ENCODE peak calls at places on chromosomes 16 and 17, in four cellular contexts. One of them, this sample, is unnamed.

GRCh38 chr16:2968368-2968737 is 795 bp upstream of the PAQR4 start:
- DNase-seq in osteocyte: no peak
- DNase-seq in glutamatergic neuron: peak; percentile 51
- DNase-seq in hepatocyte: no peak
- DNase-seq in this sample: no peak

GRCh38 chr16:70392606-70393005 is 45.9 kb downstream of the DDX19A start:
- DNase-seq in osteocyte: no peak
- DNase-seq in glutamatergic neuron: no peak
- DNase-seq in hepatocyte: no peak
- DNase-seq in this sample: no peak

GRCh38 chr16:19875900-19876299 is 8.7 kb downstream of the GPRC5B start:
- DNase-seq in osteocyte: no peak
- DNase-seq in glutamatergic neuron: no peak
- DNase-seq in hepatocyte: no peak
- DNase-seq in this sample: no peak

GRCh38 chr17:49132699-49133364 is at the start of gene B4GALNT2:
- DNase-seq in osteocyte: no peak
- DNase-seq in glutamatergic neuron: peak; percentile 35
- DNase-seq in hepatocyte: peak; percentile 60
- DNase-seq in this sample: peak; percentile 60

GRCh38 chr17:77690271-77691161 is 268.0 kb upstream of the TNRC6C start:
- DNase-seq in osteocyte: peak; percentile 70
- DNase-seq in glutamatergic neuron: no peak
- DNase-seq in hepatocyte: peak; percentile 61
- DNase-seq in this sample: no peak

GRCh38 chr16:54459509-54460235 is 173.1 kb upstream of the IRX3 start:
- DNase-seq in osteocyte: no peak
- DNase-seq in glutamatergic neuron: no peak
- DNase-seq in hepatocyte: no peak
- DNase-seq in this sample: no peak

GRCh38 chr17:73822371-73822770 is 178.1 kb upstream of the SDK2 start:
- DNase-seq in osteocyte: no peak
- DNase-seq in glutamatergic neuron: no peak
- DNase-seq in hepatocyte: no peak
- DNase-seq in this sample: no peak

GRCh38 chr17:4087911-4088693 is 54.7 kb downstream of the ZZEF1 start:
- DNase-seq in osteocyte: no peak
- DNase-seq in glutamatergic neuron: no peak
- DNase-seq in hepatocyte: no peak
- DNase-seq in this sample: no peak

GRCh38 chr17:48728232-48729231 is at the start of gene HOXB13:
- DNase-seq in osteocyte: no peak
- DNase-seq in glutamatergic neuron: peak; percentile 74
- DNase-seq in hepatocyte: peak; percentile 67
- DNase-seq in this sample: peak; percentile 70

GRCh38 chr17:28524476-28525415 is 18.6 kb downstream of the FOXN1 start:
- DNase-seq in osteocyte: no peak
- DNase-seq in glutamatergic neuron: no peak
- DNase-seq in hepatocyte: peak; percentile 88
- DNase-seq in this sample: peak; percentile 48

GRCh38 chr16:81799138-81799504 is 20.0 kb downstream of the PLCG2 start:
- DNase-seq in osteocyte: no peak
- DNase-seq in glutamatergic neuron: no peak
- DNase-seq in hepatocyte: no peak
- DNase-seq in this sample: no peak

GRCh38 chr16:57053206-57053605 is 39.2 kb upstream of the CPNE2 start:
- DNase-seq in osteocyte: no peak
- DNase-seq in glutamatergic neuron: no peak
- DNase-seq in hepatocyte: no peak
- DNase-seq in this sample: no peak

GRCh38 chr16:3459401-3460090 is 16.1 kb downstream of the NAA60 start:
- DNase-seq in osteocyte: no peak
- DNase-seq in glutamatergic neuron: no peak
- DNase-seq in hepatocyte: peak; percentile 51
- DNase-seq in this sample: no peak

GRCh38 chr17:42759982-42760651 is 910 bp upstream of the RAMP2 start:
- DNase-seq in osteocyte: no peak
- DNase-seq in glutamatergic neuron: no peak
- DNase-seq in hepatocyte: no peak
- DNase-seq in this sample: no peak

GRCh38 chr16:89378947-89379771 is 111.2 kb downstream of the ANKRD11 start:
- DNase-seq in osteocyte: no peak
- DNase-seq in glutamatergic neuron: no peak
- DNase-seq in hepatocyte: no peak
- DNase-seq in this sample: no peak

GRCh38 chr17:40962059-40962561 is 4.6 kb downstream of the KRT39 start:
- DNase-seq in osteocyte: no peak
- DNase-seq in glutamatergic neuron: no peak
- DNase-seq in hepatocyte: no peak
- DNase-seq in this sample: no peak

GRCh38 chr17:13734880-13735279 is 133.2 kb upstream of the HS3ST3A1 start:
- DNase-seq in osteocyte: no peak
- DNase-seq in glutamatergic neuron: no peak
- DNase-seq in hepatocyte: no peak
- DNase-seq in this sample: no peak

GRCh38 chr16:82862057-82862456 is 235.3 kb downstream of the CDH13 start:
- DNase-seq in osteocyte: no peak
- DNase-seq in glutamatergic neuron: no peak
- DNase-seq in hepatocyte: no peak
- DNase-seq in this sample: no peak

GRCh38 chr17:78879679-78880186 is 23.3 kb downstream of the CEP295NL start:
- DNase-seq in osteocyte: no peak
- DNase-seq in glutamatergic neuron: no peak
- DNase-seq in hepatocyte: peak; percentile 66
- DNase-seq in this sample: no peak

GRCh38 chr16:87924041-87924851 is 12.1 kb downstream of the CA5A start:
- DNase-seq in osteocyte: no peak
- DNase-seq in glutamatergic neuron: peak; percentile 32
- DNase-seq in hepatocyte: no peak
- DNase-seq in this sample: no peak

GRCh38 chr17:49969794-49970389 is 902 bp downstream of the DLX4 start:
- DNase-seq in osteocyte: no peak
- DNase-seq in glutamatergic neuron: no peak
- DNase-seq in hepatocyte: no peak
- DNase-seq in this sample: no peak

GRCh38 chr17:17363638-17364337 is 60.6 kb downstream of the NT5M start:
- DNase-seq in osteocyte: no peak
- DNase-seq in glutamatergic neuron: peak; percentile 11
- DNase-seq in hepatocyte: peak; percentile 48
- DNase-seq in this sample: no peak

GRCh38 chr17:40646791-40647548 is 648 bp downstream of the SMARCE1 start:
- DNase-seq in osteocyte: no peak
- DNase-seq in glutamatergic neuron: peak; percentile 41
- DNase-seq in hepatocyte: peak; percentile 43
- DNase-seq in this sample: no peak

GRCh38 chr16:73066927-73067670 is 19.2 kb upstream of the ZFHX3 start:
- DNase-seq in osteocyte: no peak
- DNase-seq in glutamatergic neuron: no peak
- DNase-seq in hepatocyte: peak; percentile 28
- DNase-seq in this sample: no peak

GRCh38 chr17:50588391-50589111 is 28.0 kb downstream of the CACNA1G start:
- DNase-seq in osteocyte: no peak
- DNase-seq in glutamatergic neuron: no peak
- DNase-seq in hepatocyte: no peak
- DNase-seq in this sample: no peak

GRCh38 chr16:20726661-20727060 is 15.0 kb downstream of the THUMPD1 start:
- DNase-seq in osteocyte: no peak
- DNase-seq in glutamatergic neuron: no peak
- DNase-seq in hepatocyte: no peak
- DNase-seq in this sample: no peak

DNA sequence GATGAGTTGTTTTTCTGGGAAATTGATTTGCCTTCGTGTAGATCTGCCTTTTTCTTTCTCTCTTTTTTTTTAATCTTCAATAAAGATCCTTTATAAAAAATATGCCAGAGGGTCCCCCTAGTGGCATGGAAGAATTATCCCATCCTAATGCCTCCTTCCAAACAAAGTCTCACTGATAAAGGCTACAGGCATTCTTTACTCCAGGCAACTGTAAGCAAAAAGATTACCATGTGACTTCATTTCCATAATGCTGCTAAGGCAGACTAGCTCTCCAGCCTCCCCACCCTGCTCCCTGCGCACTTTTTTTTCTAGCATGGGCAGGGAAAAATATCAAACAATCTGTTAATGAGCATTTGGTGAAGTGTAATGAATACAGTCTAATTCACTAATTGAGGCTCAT is 220.2 kb upstream of the CDH8 start:
- DNase-seq in osteocyte: no peak
- DNase-seq in glutamatergic neuron: no peak
- DNase-seq in hepatocyte: peak; percentile 15
- DNase-seq in this sample: no peak
- TF ChIP-seq CTCF in osteocyte: peak; percentile 34
- TF ChIP-seq CTCF in glutamatergic neuron: peak; percentile 73
- TF ChIP-seq CTCF in hepatocyte: peak; percentile 35
- TF ChIP-seq CTCF in this sample: no peak

DNA sequence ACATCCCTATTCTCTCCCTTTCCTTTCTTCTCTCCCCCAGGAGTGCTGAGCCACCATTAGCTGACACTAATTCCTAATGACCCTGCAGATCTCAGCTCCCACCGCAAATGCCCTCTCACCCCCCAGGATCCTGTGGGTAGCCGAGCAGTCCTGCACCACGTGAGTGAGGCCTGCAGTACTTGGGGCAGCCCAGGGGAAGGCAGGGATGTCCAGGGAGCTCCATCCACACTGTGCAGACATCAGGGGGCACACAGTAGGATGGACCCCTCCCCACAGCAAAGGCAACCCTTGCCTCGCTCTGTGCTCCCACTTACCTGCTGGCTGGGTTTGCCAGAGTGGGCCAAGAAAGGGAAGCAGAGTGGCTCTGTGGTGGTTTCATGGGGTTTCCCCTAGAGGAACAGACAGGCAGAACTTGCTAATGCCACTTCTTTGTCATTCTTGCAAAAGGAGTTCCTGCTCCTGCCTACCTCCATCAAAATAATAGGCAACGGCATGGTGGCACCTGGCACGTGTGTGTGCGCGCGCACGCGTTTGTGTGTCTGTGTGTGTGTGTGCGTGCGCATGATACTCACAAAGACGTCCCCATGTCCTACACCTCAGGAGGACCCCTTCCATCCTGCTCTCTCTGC is 135.5 kb downstream of the GAS7 start:
- DNase-seq in osteocyte: no peak
- DNase-seq in glutamatergic neuron: no peak
- DNase-seq in hepatocyte: no peak
- DNase-seq in this sample: no peak
- TF ChIP-seq CTCF in osteocyte: no peak
- TF ChIP-seq CTCF in glutamatergic neuron: no peak
- TF ChIP-seq CTCF in hepatocyte: no peak
- TF ChIP-seq CTCF in this sample: no peak

GRCh38 chr17:57833597-57833939 is 16.3 kb downstream of the MRPS23 start:
- DNase-seq in osteocyte: no peak
- DNase-seq in glutamatergic neuron: no peak
- DNase-seq in hepatocyte: no peak
- DNase-seq in this sample: no peak
- TF ChIP-seq CTCF in osteocyte: peak; percentile 10
- TF ChIP-seq CTCF in glutamatergic neuron: no peak
- TF ChIP-seq CTCF in hepatocyte: no peak
- TF ChIP-seq CTCF in this sample: no peak

GRCh38 chr17:62705116-62705515 is 77.6 kb downstream of the MRC2 start:
- DNase-seq in osteocyte: no peak
- DNase-seq in glutamatergic neuron: no peak
- DNase-seq in hepatocyte: no peak
- DNase-seq in this sample: no peak
- TF ChIP-seq CTCF in osteocyte: no peak
- TF ChIP-seq CTCF in glutamatergic neuron: no peak
- TF ChIP-seq CTCF in hepatocyte: peak; percentile 8
- TF ChIP-seq CTCF in this sample: no peak

GRCh38 chr16:22898874-22899348 is 84.9 kb downstream of the HS3ST2 start:
- DNase-seq in osteocyte: peak; percentile 88
- DNase-seq in glutamatergic neuron: peak; percentile 76
- DNase-seq in hepatocyte: peak; percentile 85
- DNase-seq in this sample: peak; percentile 86
- TF ChIP-seq CTCF in osteocyte: peak; percentile 75
- TF ChIP-seq CTCF in glutamatergic neuron: peak; percentile 92
- TF ChIP-seq CTCF in hepatocyte: peak; percentile 74
- TF ChIP-seq CTCF in this sample: peak; percentile 88

GRCh38 chr17:2233441-2233947 is 70.1 kb downstream of the SMG6 start:
- DNase-seq in osteocyte: no peak
- DNase-seq in glutamatergic neuron: no peak
- DNase-seq in hepatocyte: no peak
- DNase-seq in this sample: no peak

GRCh38 chr17:2237521-2237921 is 66.1 kb downstream of the SMG6 start:
- DNase-seq in osteocyte: no peak
- DNase-seq in glutamatergic neuron: no peak
- DNase-seq in hepatocyte: no peak
- DNase-seq in this sample: no peak

GRCh38 chr17:2237960-2238359 is 65.6 kb downstream of the SMG6 start:
- DNase-seq in osteocyte: no peak
- DNase-seq in glutamatergic neuron: no peak
- DNase-seq in hepatocyte: no peak
- DNase-seq in this sample: no peak

GRCh38 chr17:2238432-2239169 is 65.0 kb downstream of the SMG6 start:
- DNase-seq in osteocyte: no peak
- DNase-seq in glutamatergic neuron: no peak
- DNase-seq in hepatocyte: no peak
- DNase-seq in this sample: no peak

GRCh38 chr17:2235792-2236365 is 67.7 kb downstream of the SMG6 start:
- DNase-seq in osteocyte: no peak
- DNase-seq in glutamatergic neuron: no peak
- DNase-seq in hepatocyte: no peak
- DNase-seq in this sample: no peak
- TF ChIP-seq CTCF in osteocyte: no peak
- TF ChIP-seq CTCF in glutamatergic neuron: no peak
- TF ChIP-seq CTCF in hepatocyte: no peak
- TF ChIP-seq CTCF in this sample: no peak

GRCh38 chr17:2940352-2940751 is 123.1 kb downstream of the OR1D5 start:
- DNase-seq in osteocyte: no peak
- DNase-seq in glutamatergic neuron: no peak
- DNase-seq in hepatocyte: no peak
- DNase-seq in this sample: peak; percentile 17
- TF ChIP-seq CTCF in osteocyte: no peak
- TF ChIP-seq CTCF in glutamatergic neuron: no peak
- TF ChIP-seq CTCF in hepatocyte: no peak
- TF ChIP-seq CTCF in this sample: no peak

GRCh38 chr16:86909359-86910145 is 331.2 kb downstream of the FOXL1 start:
- DNase-seq in osteocyte: no peak
- DNase-seq in glutamatergic neuron: no peak
- DNase-seq in hepatocyte: no peak
- DNase-seq in this sample: no peak
- TF ChIP-seq CTCF in osteocyte: no peak
- TF ChIP-seq CTCF in glutamatergic neuron: no peak
- TF ChIP-seq CTCF in hepatocyte: no peak
- TF ChIP-seq CTCF in this sample: no peak

This sample was measured in Calu3.